ENCODE peak calls at places on chromosomes 12 and 14, in ten cellular contexts. One of them, this sample, is unnamed.

GRCh38 chr14:77098470-77099353 is 654 bp downstream of the CIPC start:
- DNase-seq in fibroblast of lung: no peak
- DNase-seq in KBM-7: peak; percentile 27
- DNase-seq in NCI-H1105: no peak
- DNase-seq in NCI-H2081: peak; percentile 34
- DNase-seq in astrocyte: no peak
- DNase-seq in COR-L47: no peak
- DNase-seq in stimulated activated CD4-positive, alpha-beta T cell treated with anti-CD3 and anti-CD28 coated beads, Interleukin-12 subunit alpha, Interleukin-12 subunit beta, amount 100 ng/mL, for 24 hours: peak; percentile 4
- DNase-seq in omental fat pad: no peak
- DNase-seq in posterior cingulate gyrus: peak; percentile 65
- DNase-seq in this sample: no peak

GRCh38 chr14:78022059-78022458 is 148.1 kb upstream of the NRXN3 start:
- DNase-seq in fibroblast of lung: peak; percentile 58
- DNase-seq in NCI-H2081: peak; percentile 84
- DNase-seq in astrocyte: peak; percentile 32
- DNase-seq in COR-L47: peak; percentile 77
- DNase-seq in KBM-7: peak; percentile 83
- DNase-seq in omental fat pad: no peak
- DNase-seq in stimulated activated CD4-positive, alpha-beta T cell treated with anti-CD3 and anti-CD28 coated beads, Interleukin-12 subunit alpha, Interleukin-12 subunit beta, amount 100 ng/mL, for 24 hours: peak; percentile 61
- DNase-seq in NCI-H1105: peak; percentile 59
- DNase-seq in posterior cingulate gyrus: peak; percentile 18
- DNase-seq in this sample: peak; percentile 66

GRCh38 chr12:4084631-4085030 is 188.9 kb upstream of the CCND2 start:
- DNase-seq in NCI-H2081: no peak
- DNase-seq in stimulated activated CD4-positive, alpha-beta T cell treated with anti-CD3 and anti-CD28 coated beads, Interleukin-12 subunit alpha, Interleukin-12 subunit beta, amount 100 ng/mL, for 24 hours: no peak
- DNase-seq in NCI-H1105: no peak
- DNase-seq in KBM-7: no peak
- DNase-seq in fibroblast of lung: no peak
- DNase-seq in posterior cingulate gyrus: peak; percentile 11
- DNase-seq in COR-L47: no peak
- DNase-seq in astrocyte: no peak
- DNase-seq in omental fat pad: no peak
- DNase-seq in this sample: no peak

GRCh38 chr12:94753071-94753779 is 102.9 kb upstream of the TMCC3 start:
- DNase-seq in posterior cingulate gyrus: peak; percentile 34
- DNase-seq in NCI-H1105: no peak
- DNase-seq in stimulated activated CD4-positive, alpha-beta T cell treated with anti-CD3 and anti-CD28 coated beads, Interleukin-12 subunit alpha, Interleukin-12 subunit beta, amount 100 ng/mL, for 24 hours: no peak
- DNase-seq in fibroblast of lung: peak; percentile 30
- DNase-seq in NCI-H2081: no peak
- DNase-seq in astrocyte: peak; percentile 20
- DNase-seq in COR-L47: peak; percentile 30
- DNase-seq in omental fat pad: no peak
- DNase-seq in KBM-7: no peak
- DNase-seq in this sample: no peak

GRCh38 chr12:68884251-68884650 is 48.7 kb downstream of the CPM start:
- DNase-seq in fibroblast of lung: no peak
- DNase-seq in NCI-H1105: no peak
- DNase-seq in KBM-7: no peak
- DNase-seq in COR-L47: no peak
- DNase-seq in omental fat pad: no peak
- DNase-seq in stimulated activated CD4-positive, alpha-beta T cell treated with anti-CD3 and anti-CD28 coated beads, Interleukin-12 subunit alpha, Interleukin-12 subunit beta, amount 100 ng/mL, for 24 hours: no peak
- DNase-seq in astrocyte: no peak
- DNase-seq in NCI-H2081: no peak
- DNase-seq in posterior cingulate gyrus: no peak
- DNase-seq in this sample: no peak

GRCh38 chr14:58535084-58535483 is 102.7 kb upstream of the DACT1 start:
- DNase-seq in posterior cingulate gyrus: no peak
- DNase-seq in omental fat pad: no peak
- DNase-seq in COR-L47: no peak
- DNase-seq in KBM-7: no peak
- DNase-seq in fibroblast of lung: peak; percentile 63
- DNase-seq in astrocyte: peak; percentile 46
- DNase-seq in NCI-H2081: no peak
- DNase-seq in NCI-H1105: no peak
- DNase-seq in stimulated activated CD4-positive, alpha-beta T cell treated with anti-CD3 and anti-CD28 coated beads, Interleukin-12 subunit alpha, Interleukin-12 subunit beta, amount 100 ng/mL, for 24 hours: no peak
- DNase-seq in this sample: no peak

GRCh38 chr14:84750763-84751554 is 779.0 kb upstream of the FLRT2 start:
- DNase-seq in omental fat pad: no peak
- DNase-seq in posterior cingulate gyrus: no peak
- DNase-seq in KBM-7: no peak
- DNase-seq in fibroblast of lung: peak; percentile 70
- DNase-seq in COR-L47: no peak
- DNase-seq in NCI-H2081: no peak
- DNase-seq in NCI-H1105: no peak
- DNase-seq in stimulated activated CD4-positive, alpha-beta T cell treated with anti-CD3 and anti-CD28 coated beads, Interleukin-12 subunit alpha, Interleukin-12 subunit beta, amount 100 ng/mL, for 24 hours: no peak
- DNase-seq in astrocyte: peak; percentile 60
- DNase-seq in this sample: no peak

GRCh38 chr12:23950775-23951391 is 1.4 kb upstream of the SOX5 start:
- DNase-seq in COR-L47: no peak
- DNase-seq in astrocyte: peak; percentile 18
- DNase-seq in KBM-7: no peak
- DNase-seq in NCI-H2081: peak; percentile 62
- DNase-seq in NCI-H1105: peak; percentile 60
- DNase-seq in stimulated activated CD4-positive, alpha-beta T cell treated with anti-CD3 and anti-CD28 coated beads, Interleukin-12 subunit alpha, Interleukin-12 subunit beta, amount 100 ng/mL, for 24 hours: no peak
- DNase-seq in omental fat pad: no peak
- DNase-seq in posterior cingulate gyrus: no peak
- DNase-seq in fibroblast of lung: peak; percentile 39
- DNase-seq in this sample: no peak

GRCh38 chr14:93041830-93042229 is 73.9 kb downstream of the ITPK1 start:
- DNase-seq in omental fat pad: no peak
- DNase-seq in KBM-7: no peak
- DNase-seq in NCI-H2081: peak; percentile 49
- DNase-seq in COR-L47: no peak
- DNase-seq in NCI-H1105: no peak
- DNase-seq in posterior cingulate gyrus: no peak
- DNase-seq in stimulated activated CD4-positive, alpha-beta T cell treated with anti-CD3 and anti-CD28 coated beads, Interleukin-12 subunit alpha, Interleukin-12 subunit beta, amount 100 ng/mL, for 24 hours: no peak
- DNase-seq in fibroblast of lung: no peak
- DNase-seq in astrocyte: no peak
- DNase-seq in this sample: no peak

GRCh38 chr12:115204957-115205754 is 521.2 kb upstream of the TBX3 start:
- DNase-seq in KBM-7: no peak
- DNase-seq in astrocyte: peak; percentile 61
- DNase-seq in NCI-H2081: no peak
- DNase-seq in fibroblast of lung: peak; percentile 72
- DNase-seq in stimulated activated CD4-positive, alpha-beta T cell treated with anti-CD3 and anti-CD28 coated beads, Interleukin-12 subunit alpha, Interleukin-12 subunit beta, amount 100 ng/mL, for 24 hours: no peak
- DNase-seq in NCI-H1105: no peak
- DNase-seq in posterior cingulate gyrus: no peak
- DNase-seq in COR-L47: no peak
- DNase-seq in omental fat pad: no peak
- DNase-seq in this sample: no peak

GRCh38 chr12:11906284-11906935 is 164.3 kb upstream of the BCL2L14 start:
- DNase-seq in KBM-7: no peak
- DNase-seq in NCI-H2081: no peak
- DNase-seq in fibroblast of lung: peak; percentile 89
- DNase-seq in NCI-H1105: no peak
- DNase-seq in omental fat pad: no peak
- DNase-seq in COR-L47: no peak
- DNase-seq in astrocyte: peak; percentile 83
- DNase-seq in stimulated activated CD4-positive, alpha-beta T cell treated with anti-CD3 and anti-CD28 coated beads, Interleukin-12 subunit alpha, Interleukin-12 subunit beta, amount 100 ng/mL, for 24 hours: no peak
- DNase-seq in posterior cingulate gyrus: no peak
- DNase-seq in this sample: no peak

GRCh38 chr14:25049559-25050493 is at the start of gene STXBP6:
- DNase-seq in astrocyte: peak; percentile 54
- DNase-seq in NCI-H2081: peak; percentile 76
- DNase-seq in omental fat pad: peak; percentile 28
- DNase-seq in posterior cingulate gyrus: peak; percentile 77
- DNase-seq in COR-L47: peak; percentile 71
- DNase-seq in NCI-H1105: peak; percentile 72
- DNase-seq in stimulated activated CD4-positive, alpha-beta T cell treated with anti-CD3 and anti-CD28 coated beads, Interleukin-12 subunit alpha, Interleukin-12 subunit beta, amount 100 ng/mL, for 24 hours: no peak
- DNase-seq in fibroblast of lung: peak; percentile 78
- DNase-seq in KBM-7: peak; percentile 15
- DNase-seq in this sample: peak; percentile 36

GRCh38 chr14:101509730-101510371 is 51.4 kb upstream of the DIO3 start:
- DNase-seq in NCI-H1105: no peak
- DNase-seq in astrocyte: no peak
- DNase-seq in stimulated activated CD4-positive, alpha-beta T cell treated with anti-CD3 and anti-CD28 coated beads, Interleukin-12 subunit alpha, Interleukin-12 subunit beta, amount 100 ng/mL, for 24 hours: no peak
- DNase-seq in fibroblast of lung: no peak
- DNase-seq in KBM-7: no peak
- DNase-seq in omental fat pad: no peak
- DNase-seq in NCI-H2081: no peak
- DNase-seq in posterior cingulate gyrus: no peak
- DNase-seq in COR-L47: no peak
- DNase-seq in this sample: no peak

GRCh38 chr14:96051231-96051630 is 12.1 kb downstream of the C14orf132 start:
- DNase-seq in omental fat pad: no peak
- DNase-seq in COR-L47: no peak
- DNase-seq in NCI-H2081: no peak
- DNase-seq in fibroblast of lung: no peak
- DNase-seq in astrocyte: no peak
- DNase-seq in KBM-7: no peak
- DNase-seq in posterior cingulate gyrus: no peak
- DNase-seq in NCI-H1105: no peak
- DNase-seq in stimulated activated CD4-positive, alpha-beta T cell treated with anti-CD3 and anti-CD28 coated beads, Interleukin-12 subunit alpha, Interleukin-12 subunit beta, amount 100 ng/mL, for 24 hours: no peak
- DNase-seq in this sample: no peak

GRCh38 chr12:51848843-51849735 is 571 bp upstream of the FIGNL2 start:
- DNase-seq in NCI-H1105: no peak
- DNase-seq in astrocyte: no peak
- DNase-seq in NCI-H2081: no peak
- DNase-seq in COR-L47: no peak
- DNase-seq in posterior cingulate gyrus: no peak
- DNase-seq in fibroblast of lung: no peak
- DNase-seq in stimulated activated CD4-positive, alpha-beta T cell treated with anti-CD3 and anti-CD28 coated beads, Interleukin-12 subunit alpha, Interleukin-12 subunit beta, amount 100 ng/mL, for 24 hours: no peak
- DNase-seq in KBM-7: no peak
- DNase-seq in omental fat pad: no peak
- DNase-seq in this sample: no peak

GRCh38 chr14:68397371-68397779 is 395.5 kb downstream of the ZFP36L1 start:
- DNase-seq in NCI-H1105: no peak
- DNase-seq in NCI-H2081: no peak
- DNase-seq in stimulated activated CD4-positive, alpha-beta T cell treated with anti-CD3 and anti-CD28 coated beads, Interleukin-12 subunit alpha, Interleukin-12 subunit beta, amount 100 ng/mL, for 24 hours: no peak
- DNase-seq in omental fat pad: no peak
- DNase-seq in astrocyte: no peak
- DNase-seq in KBM-7: peak; percentile 68
- DNase-seq in posterior cingulate gyrus: no peak
- DNase-seq in fibroblast of lung: no peak
- DNase-seq in COR-L47: no peak
- DNase-seq in this sample: no peak

GRCh38 chr14:95529242-95529641 is 5.6 kb upstream of the GLRX5 start:
- DNase-seq in omental fat pad: no peak
- DNase-seq in posterior cingulate gyrus: no peak
- DNase-seq in fibroblast of lung: no peak
- DNase-seq in astrocyte: no peak
- DNase-seq in stimulated activated CD4-positive, alpha-beta T cell treated with anti-CD3 and anti-CD28 coated beads, Interleukin-12 subunit alpha, Interleukin-12 subunit beta, amount 100 ng/mL, for 24 hours: no peak
- DNase-seq in NCI-H2081: no peak
- DNase-seq in NCI-H1105: no peak
- DNase-seq in COR-L47: no peak
- DNase-seq in KBM-7: no peak
- DNase-seq in this sample: no peak

GRCh38 chr12:50174971-50175715 is 8.0 kb upstream of the CERS5 start:
- DNase-seq in astrocyte: peak; percentile 61
- DNase-seq in KBM-7: peak; percentile 85
- DNase-seq in COR-L47: peak; percentile 72
- DNase-seq in NCI-H1105: peak; percentile 26
- DNase-seq in NCI-H2081: peak; percentile 63
- DNase-seq in omental fat pad: no peak
- DNase-seq in fibroblast of lung: peak; percentile 73
- DNase-seq in stimulated activated CD4-positive, alpha-beta T cell treated with anti-CD3 and anti-CD28 coated beads, Interleukin-12 subunit alpha, Interleukin-12 subunit beta, amount 100 ng/mL, for 24 hours: no peak
- DNase-seq in posterior cingulate gyrus: no peak
- DNase-seq in this sample: no peak

GRCh38 chr14:100557658-100558057 is 29.6 kb downstream of the BEGAIN start:
- DNase-seq in fibroblast of lung: peak; percentile 56
- DNase-seq in stimulated activated CD4-positive, alpha-beta T cell treated with anti-CD3 and anti-CD28 coated beads, Interleukin-12 subunit alpha, Interleukin-12 subunit beta, amount 100 ng/mL, for 24 hours: no peak
- DNase-seq in omental fat pad: no peak
- DNase-seq in NCI-H1105: no peak
- DNase-seq in NCI-H2081: no peak
- DNase-seq in COR-L47: no peak
- DNase-seq in KBM-7: no peak
- DNase-seq in posterior cingulate gyrus: no peak
- DNase-seq in astrocyte: peak; percentile 35
- DNase-seq in this sample: no peak

GRCh38 chr12:49088190-49088931 is 6.2 kb downstream of the DHH start:
- DNase-seq in posterior cingulate gyrus: peak; percentile 78
- DNase-seq in omental fat pad: peak; percentile 48
- DNase-seq in NCI-H1105: peak; percentile 76
- DNase-seq in COR-L47: peak; percentile 84
- DNase-seq in astrocyte: peak; percentile 87
- DNase-seq in fibroblast of lung: peak; percentile 91
- DNase-seq in KBM-7: peak; percentile 86
- DNase-seq in NCI-H2081: peak; percentile 90
- DNase-seq in stimulated activated CD4-positive, alpha-beta T cell treated with anti-CD3 and anti-CD28 coated beads, Interleukin-12 subunit alpha, Interleukin-12 subunit beta, amount 100 ng/mL, for 24 hours: peak; percentile 59
- DNase-seq in this sample: peak; percentile 69

GRCh38 chr14:91125801-91126200 is 11.9 kb downstream of the DGLUCY start:
- DNase-seq in COR-L47: no peak
- DNase-seq in fibroblast of lung: no peak
- DNase-seq in posterior cingulate gyrus: no peak
- DNase-seq in stimulated activated CD4-positive, alpha-beta T cell treated with anti-CD3 and anti-CD28 coated beads, Interleukin-12 subunit alpha, Interleukin-12 subunit beta, amount 100 ng/mL, for 24 hours: no peak
- DNase-seq in NCI-H1105: no peak
- DNase-seq in omental fat pad: no peak
- DNase-seq in NCI-H2081: no peak
- DNase-seq in KBM-7: no peak
- DNase-seq in astrocyte: no peak
- DNase-seq in this sample: no peak

GRCh38 chr14:33297565-33297964 is 358.9 kb downstream of the NPAS3 start:
- DNase-seq in COR-L47: peak; percentile 5
- DNase-seq in astrocyte: no peak
- DNase-seq in stimulated activated CD4-positive, alpha-beta T cell treated with anti-CD3 and anti-CD28 coated beads, Interleukin-12 subunit alpha, Interleukin-12 subunit beta, amount 100 ng/mL, for 24 hours: no peak
- DNase-seq in fibroblast of lung: no peak
- DNase-seq in KBM-7: no peak
- DNase-seq in omental fat pad: no peak
- DNase-seq in NCI-H1105: no peak
- DNase-seq in posterior cingulate gyrus: no peak
- DNase-seq in NCI-H2081: peak; percentile 21
- DNase-seq in this sample: no peak

GRCh38 chr12:67558775-67559174 is 89.8 kb upstream of the DYRK2 start:
- DNase-seq in NCI-H1105: no peak
- DNase-seq in omental fat pad: no peak
- DNase-seq in stimulated activated CD4-positive, alpha-beta T cell treated with anti-CD3 and anti-CD28 coated beads, Interleukin-12 subunit alpha, Interleukin-12 subunit beta, amount 100 ng/mL, for 24 hours: no peak
- DNase-seq in posterior cingulate gyrus: no peak
- DNase-seq in NCI-H2081: no peak
- DNase-seq in COR-L47: no peak
- DNase-seq in fibroblast of lung: no peak
- DNase-seq in astrocyte: no peak
- DNase-seq in KBM-7: no peak
- DNase-seq in this sample: no peak

GRCh38 chr12:22255097-22255496 is 79.4 kb downstream of the ST8SIA1 start:
- DNase-seq in stimulated activated CD4-positive, alpha-beta T cell treated with anti-CD3 and anti-CD28 coated beads, Interleukin-12 subunit alpha, Interleukin-12 subunit beta, amount 100 ng/mL, for 24 hours: no peak
- DNase-seq in omental fat pad: no peak
- DNase-seq in COR-L47: no peak
- DNase-seq in KBM-7: no peak
- DNase-seq in NCI-H2081: no peak
- DNase-seq in NCI-H1105: no peak
- DNase-seq in fibroblast of lung: peak; percentile 52
- DNase-seq in astrocyte: peak; percentile 45
- DNase-seq in posterior cingulate gyrus: no peak
- DNase-seq in this sample: no peak

GRCh38 chr12:19739195-19739776 is 300.0 kb downstream of the AEBP2 start:
- DNase-seq in NCI-H1105: peak; percentile 55
- DNase-seq in stimulated activated CD4-positive, alpha-beta T cell treated with anti-CD3 and anti-CD28 coated beads, Interleukin-12 subunit alpha, Interleukin-12 subunit beta, amount 100 ng/mL, for 24 hours: no peak
- DNase-seq in KBM-7: peak; percentile 72
- DNase-seq in fibroblast of lung: peak; percentile 65
- DNase-seq in astrocyte: peak; percentile 52
- DNase-seq in NCI-H2081: peak; percentile 50
- DNase-seq in posterior cingulate gyrus: no peak
- DNase-seq in omental fat pad: no peak
- DNase-seq in COR-L47: peak; percentile 7
- DNase-seq in this sample: no peak